ENCODE peak calls at places on chromosomes 1 and 21, in seven cellular contexts. B is psoas muscle; T is IMR-90; R is CD8-positive, alpha-beta T cell; E is cardiac muscle cell; L is brain microvascular endothelial cell; X is body of pancreas. U is an unnamed sample.

GRCh38 chr1:232669981-232670763 is 40.2 kb upstream of the SIPA1L2 start:
- DNase-seq in B (no peak), R (no peak), X (no peak), L (peak), T (peak), E (no peak), U (no peak)

GRCh38 chr21:45974073-45975016 is 7.2 kb upstream of the COL6A1 start:
- DNase-seq in T (peak), R (no peak), X (peak), L (peak), E (no peak), B (peak), U (no peak)

GRCh38 chr1:116988248-116988647 is 13.3 kb upstream of the CD101 start:
- DNase-seq in T (no peak), L (peak), X (no peak), E (no peak), B (peak), R (no peak), U (peak)

GRCh38 chr21:31913191-31913608 is 40.4 kb downstream of the HUNK start:
- DNase-seq in E (peak), B (no peak), X (no peak), T (no peak), L (no peak), R (no peak), U (no peak)

GRCh38 chr1:63322944-63323865 is 838 bp downstream of the FOXD3 start:
- DNase-seq in T (no peak), X (no peak), B (no peak), R (no peak), L (no peak), E (peak), U (no peak)

GRCh38 chr1:161440312-161440894 is 64.9 kb upstream of the FCGR2A start:
- DNase-seq in T (peak), L (no peak), B (peak), E (peak), R (peak), X (peak), U (peak)

GRCh38 chr1:94326329-94326728 is 88.9 kb upstream of the ARHGAP29 start:
- DNase-seq in B (no peak), T (peak), L (no peak), E (peak), X (no peak), R (no peak), U (no peak)

GRCh38 chr1:176601358-176601757 is 138.4 kb downstream of the PAPPA2 start:
- DNase-seq in B (no peak), L (no peak), R (no peak), X (no peak), T (no peak), E (peak), U (no peak)

GRCh38 chr1:181077576-181078242 is 10.8 kb upstream of the IER5 start:
- DNase-seq in E (peak), T (peak), R (no peak), L (no peak), B (no peak), X (no peak), U (no peak)

GRCh38 chr1:86409416-86410021 is 13.4 kb upstream of the ODF2L start:
- DNase-seq in E (no peak), T (no peak), X (no peak), B (no peak), R (no peak), L (no peak), U (no peak)

GRCh38 chr1:160607051-160608032 is 28.0 kb upstream of the CD84 start:
- DNase-seq in E (peak), L (peak), R (no peak), X (peak), B (no peak), T (peak), U (peak)

GRCh38 chr21:16425297-16425696 is 695.5 kb downstream of the USP25 start:
- DNase-seq in E (no peak), B (no peak), R (no peak), L (no peak), X (no peak), T (no peak), U (no peak)

GRCh38 chr1:40030528-40031135 is 9.9 kb upstream of the CAP1 start:
- DNase-seq in X (no peak), L (peak), T (peak), R (no peak), E (no peak), B (no peak), U (no peak)

GRCh38 chr1:88655145-88655544 is 28.9 kb upstream of the PKN2 start:
- DNase-seq in B (no peak), T (no peak), X (no peak), E (no peak), R (no peak), L (no peak), U (no peak)

GRCh38 chr1:151443846-151444790 is 15.2 kb downstream of the POGZ start:
- DNase-seq in R (peak), X (peak), L (peak), E (peak), B (no peak), T (peak), U (peak)

GRCh38 chr21:38355992-38356781 is 99.4 kb downstream of the KCNJ15 start:
- DNase-seq in R (peak), L (peak), B (peak), E (peak), X (peak), T (peak), U (peak)

GRCh38 chr1:67382292-67382691 is 47.9 kb downstream of the SERBP1 start:
- DNase-seq in T (no peak), E (no peak), B (no peak), X (no peak), R (no peak), L (no peak), U (no peak)

GRCh38 chr1:100387644-100388350 is 35.5 kb downstream of the CDC14A start:
- DNase-seq in R (no peak), L (no peak), X (no peak), B (no peak), T (peak), E (no peak), U (no peak)

GRCh38 chr21:34936299-34936698 is 112.8 kb downstream of the RUNX1 start:
- DNase-seq in R (no peak), L (no peak), T (no peak), X (no peak), B (no peak), E (no peak), U (no peak)

GRCh38 chr21:45985471-45986315 is 4.1 kb downstream of the COL6A1 start:
- DNase-seq in E (no peak), B (no peak), T (no peak), X (peak), L (no peak), R (no peak), U (no peak)

GRCh38 chr1:185017338-185017737 is 28.0 kb upstream of the RNF2 start:
- DNase-seq in L (peak), R (no peak), T (peak), E (no peak), X (no peak), B (no peak), U (peak)

GRCh38 chr1:80358141-80358540 is 1351.6 kb upstream of the ADGRL4 start:
- DNase-seq in B (no peak), X (no peak), L (no peak), E (no peak), T (peak), R (no peak), U (no peak)

GRCh38 chr1:101964708-101965107 is 32.0 kb downstream of the OLFM3 start:
- DNase-seq in L (no peak), B (no peak), R (no peak), T (no peak), E (no peak), X (no peak), U (no peak)

GRCh38 chr1:165383067-165383466 is 26.6 kb upstream of the LMX1A start:
- DNase-seq in E (no peak), T (peak), R (no peak), B (peak), L (no peak), X (no peak), U (no peak)

GRCh38 chr1:52551476-52552235 is 1.2 kb downstream of the TUT4 start:
- DNase-seq in E (peak), R (peak), X (no peak), T (peak), B (no peak), L (peak), U (no peak)

GRCh38 chr1:154855186-154855585 is 14.9 kb downstream of the KCNN3 start:
- DNase-seq in R (no peak), E (no peak), L (no peak), T (peak), B (no peak), X (no peak), U (no peak)

GRCh38 chr1:213268221-213268620 is 217.2 kb downstream of the RPS6KC1 start:
- DNase-seq in L (no peak), X (no peak), R (no peak), B (no peak), E (no peak), T (peak), U (no peak)

GRCh38 chr1:182684128-182684828 is at the start of gene RGS8:
- DNase-seq in B (no peak), R (no peak), E (no peak), T (no peak), X (no peak), L (no peak), U (no peak)

GRCh38 chr1:94819584-94819944 is 593 bp upstream of the SLC44A3 start:
- DNase-seq in E (no peak), R (no peak), L (no peak), X (no peak), B (no peak), T (no peak), U (no peak)

GRCh38 chr1:19483261-19483660 is 2.1 kb downstream of the CAPZB start:
- DNase-seq in T (no peak), X (no peak), B (no peak), R (no peak), L (no peak), E (no peak), U (no peak)

GRCh38 chr1:58883888-58884482 is 100.1 kb upstream of the JUN start:
- DNase-seq in B (no peak), E (peak), L (no peak), X (no peak), T (no peak), R (no peak), U (no peak)

GRCh38 chr1:28370220-28371010 is 875 bp downstream of the PHACTR4 start:
- DNase-seq in E (peak), R (peak), B (no peak), X (peak), L (peak), T (peak), U (no peak)
- TF ChIP-seq CTCF in E (peak), R (peak), B (peak), X (peak), L (peak), T (no peak), U (no peak)

GRCh38 chr1:65256860-65257719 is 52.3 kb upstream of the DNAJC6 start:
- DNase-seq in X (no peak), B (no peak), L (no peak), E (no peak), T (no peak), R (no peak), U (no peak)
- H3K27ac ChIP-seq in X (no peak), B (no peak), L (no peak), E (peak), T (no peak), R (no peak), U (no peak)

DNA sequence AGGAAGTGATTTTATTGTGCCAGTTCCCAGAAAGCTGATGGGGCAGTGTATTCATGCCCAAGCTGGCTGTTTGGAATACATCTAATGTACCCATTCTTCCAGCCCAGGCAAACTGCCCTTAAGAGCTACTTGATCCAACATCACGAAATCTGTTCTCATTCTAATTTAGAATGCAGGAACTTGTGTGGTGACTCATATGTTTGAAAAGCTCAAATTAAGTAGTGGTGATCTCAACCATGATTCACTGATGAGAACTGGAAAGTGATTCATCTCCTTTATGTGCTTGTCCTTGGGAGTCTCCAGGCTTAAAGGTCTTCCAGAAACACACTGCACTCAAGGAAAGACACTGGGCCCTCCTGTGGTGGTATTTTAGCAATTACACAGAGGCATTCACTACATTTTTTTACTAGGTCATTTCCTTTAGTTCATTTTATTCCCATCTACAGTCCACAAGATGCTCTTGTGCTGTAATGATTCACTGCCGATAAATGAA is 65.4 kb downstream of the RPE65 start:
- DNase-seq in X (no peak), L (peak), E (no peak), R (no peak), T (peak), B (no peak), U (peak)
- TF ChIP-seq CTCF in X (no peak), L (peak), E (peak), R (no peak), T (peak), B (peak), U (peak)

GRCh38 chr1:44820945-44821715 is 12.8 kb downstream of the BTBD19 start:
- DNase-seq in L (no peak), T (no peak), R (no peak), E (no peak), X (no peak), B (no peak), U (no peak)
- H3K27ac ChIP-seq in L (no peak), T (no peak), R (no peak), E (no peak), X (no peak), B (peak), U (peak)

U was measured in RWPE1.